ENCODE peak calls at places on chromosomes 7 and 10, in ten cellular contexts. One of them, this sample, is unnamed.

GRCh38 chr10:122911889-122912484 is 1.6 kb downstream of the FAM24A start:
- DNase-seq in WERI-Rb-1: no peak
- DNase-seq in brain microvascular endothelial cell: peak
- DNase-seq in heart right ventricle: peak
- DNase-seq in breast epithelium: no peak
- DNase-seq in CD8-positive, alpha-beta T cell: peak
- DNase-seq in testis: peak
- DNase-seq in A549: peak
- DNase-seq in left ventricle myocardium inferior: no peak
- DNase-seq in fibroblast of lung: peak
- DNase-seq in this sample: peak

GRCh38 chr7:13989944-13990295 is 454 bp upstream of the ETV1 start:
- DNase-seq in WERI-Rb-1: no peak
- DNase-seq in brain microvascular endothelial cell: peak
- DNase-seq in heart right ventricle: no peak
- DNase-seq in breast epithelium: no peak
- DNase-seq in CD8-positive, alpha-beta T cell: peak
- DNase-seq in testis: peak
- DNase-seq in A549: no peak
- DNase-seq in left ventricle myocardium inferior: no peak
- DNase-seq in fibroblast of lung: no peak
- DNase-seq in this sample: peak

GRCh38 chr7:93092757-93093370 is 24.9 kb downstream of the SAMD9 start:
- DNase-seq in WERI-Rb-1: no peak
- DNase-seq in brain microvascular endothelial cell: peak
- DNase-seq in heart right ventricle: no peak
- DNase-seq in breast epithelium: no peak
- DNase-seq in CD8-positive, alpha-beta T cell: no peak
- DNase-seq in testis: no peak
- DNase-seq in A549: no peak
- DNase-seq in left ventricle myocardium inferior: no peak
- DNase-seq in fibroblast of lung: peak
- DNase-seq in this sample: no peak

GRCh38 chr7:112058654-112059053 is 147.5 kb downstream of the DOCK4 start:
- DNase-seq in WERI-Rb-1: no peak
- DNase-seq in brain microvascular endothelial cell: no peak
- DNase-seq in heart right ventricle: no peak
- DNase-seq in breast epithelium: no peak
- DNase-seq in CD8-positive, alpha-beta T cell: no peak
- DNase-seq in testis: no peak
- DNase-seq in A549: no peak
- DNase-seq in left ventricle myocardium inferior: no peak
- DNase-seq in fibroblast of lung: no peak
- DNase-seq in this sample: no peak

GRCh38 chr7:151725844-151726770 is 150.8 kb downstream of the PRKAG2 start:
- DNase-seq in WERI-Rb-1: peak
- DNase-seq in brain microvascular endothelial cell: no peak
- DNase-seq in heart right ventricle: no peak
- DNase-seq in breast epithelium: no peak
- DNase-seq in CD8-positive, alpha-beta T cell: no peak
- DNase-seq in testis: no peak
- DNase-seq in A549: no peak
- DNase-seq in left ventricle myocardium inferior: no peak
- DNase-seq in fibroblast of lung: peak
- DNase-seq in this sample: no peak

GRCh38 chr7:42226354-42226941 is 10.6 kb downstream of the GLI3 start:
- DNase-seq in WERI-Rb-1: no peak
- DNase-seq in brain microvascular endothelial cell: no peak
- DNase-seq in heart right ventricle: no peak
- DNase-seq in breast epithelium: no peak
- DNase-seq in CD8-positive, alpha-beta T cell: no peak
- DNase-seq in testis: no peak
- DNase-seq in A549: no peak
- DNase-seq in left ventricle myocardium inferior: no peak
- DNase-seq in fibroblast of lung: no peak
- DNase-seq in this sample: no peak

GRCh38 chr7:93799750-93800357 is 90.7 kb downstream of the TFPI2 start:
- DNase-seq in WERI-Rb-1: no peak
- DNase-seq in brain microvascular endothelial cell: no peak
- DNase-seq in heart right ventricle: no peak
- DNase-seq in breast epithelium: no peak
- DNase-seq in CD8-positive, alpha-beta T cell: no peak
- DNase-seq in testis: no peak
- DNase-seq in A549: peak
- DNase-seq in left ventricle myocardium inferior: no peak
- DNase-seq in fibroblast of lung: peak
- DNase-seq in this sample: peak

GRCh38 chr7:35565927-35566326 is 129.0 kb downstream of the HERPUD2 start:
- DNase-seq in WERI-Rb-1: no peak
- DNase-seq in brain microvascular endothelial cell: no peak
- DNase-seq in heart right ventricle: no peak
- DNase-seq in breast epithelium: no peak
- DNase-seq in CD8-positive, alpha-beta T cell: no peak
- DNase-seq in testis: no peak
- DNase-seq in A549: no peak
- DNase-seq in left ventricle myocardium inferior: no peak
- DNase-seq in fibroblast of lung: peak
- DNase-seq in this sample: no peak

GRCh38 chr10:70315815-70316214 is 32.0 kb upstream of the NPFFR1 start:
- DNase-seq in WERI-Rb-1: no peak
- DNase-seq in brain microvascular endothelial cell: no peak
- DNase-seq in heart right ventricle: no peak
- DNase-seq in breast epithelium: no peak
- DNase-seq in CD8-positive, alpha-beta T cell: no peak
- DNase-seq in testis: no peak
- DNase-seq in A549: no peak
- DNase-seq in left ventricle myocardium inferior: no peak
- DNase-seq in fibroblast of lung: no peak
- DNase-seq in this sample: no peak

GRCh38 chr7:31134246-31135188 is 82.4 kb downstream of the ADCYAP1R1 start:
- DNase-seq in WERI-Rb-1: peak
- DNase-seq in brain microvascular endothelial cell: peak
- DNase-seq in heart right ventricle: peak
- DNase-seq in breast epithelium: peak
- DNase-seq in CD8-positive, alpha-beta T cell: peak
- DNase-seq in testis: peak
- DNase-seq in A549: peak
- DNase-seq in left ventricle myocardium inferior: peak
- DNase-seq in fibroblast of lung: peak
- DNase-seq in this sample: peak

GRCh38 chr10:124875596-124875995 is 66.3 kb upstream of the ZRANB1 start:
- DNase-seq in WERI-Rb-1: no peak
- DNase-seq in brain microvascular endothelial cell: peak
- DNase-seq in heart right ventricle: no peak
- DNase-seq in breast epithelium: no peak
- DNase-seq in CD8-positive, alpha-beta T cell: no peak
- DNase-seq in testis: no peak
- DNase-seq in A549: no peak
- DNase-seq in left ventricle myocardium inferior: no peak
- DNase-seq in fibroblast of lung: peak
- DNase-seq in this sample: no peak
- TF ChIP-seq CTCF in WERI-Rb-1: peak
- TF ChIP-seq CTCF in brain microvascular endothelial cell: peak
- TF ChIP-seq CTCF in heart right ventricle: no peak
- TF ChIP-seq CTCF in breast epithelium: no peak
- TF ChIP-seq CTCF in CD8-positive, alpha-beta T cell: no peak
- TF ChIP-seq CTCF in testis: no peak
- TF ChIP-seq CTCF in A549: no peak
- TF ChIP-seq CTCF in left ventricle myocardium inferior: no peak
- TF ChIP-seq CTCF in fibroblast of lung: peak
- TF ChIP-seq CTCF in this sample: no peak

GRCh38 chr7:159046300-159046699 is 98.4 kb downstream of the VIPR2 start:
- DNase-seq in WERI-Rb-1: no peak
- DNase-seq in brain microvascular endothelial cell: no peak
- DNase-seq in heart right ventricle: no peak
- DNase-seq in breast epithelium: no peak
- DNase-seq in CD8-positive, alpha-beta T cell: no peak
- DNase-seq in testis: no peak
- DNase-seq in A549: no peak
- DNase-seq in left ventricle myocardium inferior: no peak
- DNase-seq in fibroblast of lung: no peak
- DNase-seq in this sample: no peak

GRCh38 chr7:159049266-159050025 is 95.2 kb downstream of the VIPR2 start:
- DNase-seq in WERI-Rb-1: no peak
- DNase-seq in brain microvascular endothelial cell: no peak
- DNase-seq in heart right ventricle: no peak
- DNase-seq in breast epithelium: no peak
- DNase-seq in CD8-positive, alpha-beta T cell: peak
- DNase-seq in testis: no peak
- DNase-seq in A549: no peak
- DNase-seq in left ventricle myocardium inferior: no peak
- DNase-seq in fibroblast of lung: no peak
- DNase-seq in this sample: no peak

GRCh38 chr7:159047536-159047935 is 97.1 kb downstream of the VIPR2 start:
- DNase-seq in WERI-Rb-1: no peak
- DNase-seq in brain microvascular endothelial cell: no peak
- DNase-seq in heart right ventricle: no peak
- DNase-seq in breast epithelium: no peak
- DNase-seq in CD8-positive, alpha-beta T cell: no peak
- DNase-seq in testis: no peak
- DNase-seq in A549: no peak
- DNase-seq in left ventricle myocardium inferior: no peak
- DNase-seq in fibroblast of lung: no peak
- DNase-seq in this sample: peak

GRCh38 chr7:159050703-159051102 is 94.0 kb downstream of the VIPR2 start:
- DNase-seq in WERI-Rb-1: no peak
- DNase-seq in brain microvascular endothelial cell: no peak
- DNase-seq in heart right ventricle: no peak
- DNase-seq in breast epithelium: no peak
- DNase-seq in CD8-positive, alpha-beta T cell: peak
- DNase-seq in testis: no peak
- DNase-seq in A549: no peak
- DNase-seq in left ventricle myocardium inferior: no peak
- DNase-seq in fibroblast of lung: no peak
- DNase-seq in this sample: no peak

DNA sequence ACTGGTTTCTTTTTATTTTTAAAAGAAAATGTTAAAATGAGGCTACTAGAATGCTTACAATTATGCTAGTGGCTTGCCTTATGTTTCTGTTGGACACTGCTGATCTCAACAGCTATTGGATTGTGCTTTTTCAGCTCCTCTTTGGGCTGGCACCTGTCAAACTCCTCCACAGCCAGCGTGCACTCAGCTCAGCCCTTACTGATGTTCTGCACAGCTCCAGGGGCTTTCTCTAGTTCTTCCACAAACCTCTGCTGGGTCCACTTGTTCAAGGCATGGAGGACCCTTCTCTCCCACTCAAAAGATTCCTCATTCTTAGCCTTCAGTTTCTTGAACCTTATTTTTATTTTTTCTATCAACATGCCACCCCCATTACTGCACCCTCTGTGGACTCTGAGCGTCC is 96.0 kb downstream of the VIPR2 start:
- DNase-seq in WERI-Rb-1: no peak
- DNase-seq in brain microvascular endothelial cell: no peak
- DNase-seq in heart right ventricle: no peak
- DNase-seq in breast epithelium: no peak
- DNase-seq in CD8-positive, alpha-beta T cell: no peak
- DNase-seq in testis: no peak
- DNase-seq in A549: no peak
- DNase-seq in left ventricle myocardium inferior: no peak
- DNase-seq in fibroblast of lung: no peak
- DNase-seq in this sample: no peak
- H3K27ac ChIP-seq in WERI-Rb-1: no peak
- H3K27ac ChIP-seq in brain microvascular endothelial cell: no peak
- H3K27ac ChIP-seq in heart right ventricle: no peak
- H3K27ac ChIP-seq in breast epithelium: no peak
- H3K27ac ChIP-seq in CD8-positive, alpha-beta T cell: no peak
- H3K27ac ChIP-seq in testis: no peak
- H3K27ac ChIP-seq in A549: no peak
- H3K27ac ChIP-seq in left ventricle myocardium inferior: no peak
- H3K27ac ChIP-seq in fibroblast of lung: no peak
- H3K27ac ChIP-seq in this sample: no peak

GRCh38 chr10:3781458-3782098 is 3.4 kb downstream of the KLF6 start:
- DNase-seq in WERI-Rb-1: no peak
- DNase-seq in brain microvascular endothelial cell: peak
- DNase-seq in heart right ventricle: peak
- DNase-seq in breast epithelium: peak
- DNase-seq in CD8-positive, alpha-beta T cell: peak
- DNase-seq in testis: peak
- DNase-seq in A549: no peak
- DNase-seq in left ventricle myocardium inferior: peak
- DNase-seq in fibroblast of lung: peak
- DNase-seq in this sample: no peak
- TF ChIP-seq CTCF in WERI-Rb-1: peak
- TF ChIP-seq CTCF in brain microvascular endothelial cell: peak
- TF ChIP-seq CTCF in heart right ventricle: peak
- TF ChIP-seq CTCF in breast epithelium: no peak
- TF ChIP-seq CTCF in CD8-positive, alpha-beta T cell: no peak
- TF ChIP-seq CTCF in testis: no peak
- TF ChIP-seq CTCF in A549: peak
- TF ChIP-seq CTCF in left ventricle myocardium inferior: peak
- TF ChIP-seq CTCF in fibroblast of lung: peak
- TF ChIP-seq CTCF in this sample: peak

GRCh38 chr7:99032928-99033327 is 111.0 kb downstream of the SMURF1 start:
- DNase-seq in WERI-Rb-1: no peak
- DNase-seq in brain microvascular endothelial cell: no peak
- DNase-seq in heart right ventricle: no peak
- DNase-seq in breast epithelium: no peak
- DNase-seq in CD8-positive, alpha-beta T cell: no peak
- DNase-seq in testis: peak
- DNase-seq in A549: no peak
- DNase-seq in left ventricle myocardium inferior: no peak
- DNase-seq in fibroblast of lung: no peak
- DNase-seq in this sample: no peak

GRCh38 chr7:99029481-99030144 is 114.3 kb downstream of the SMURF1 start:
- DNase-seq in WERI-Rb-1: no peak
- DNase-seq in brain microvascular endothelial cell: no peak
- DNase-seq in heart right ventricle: no peak
- DNase-seq in breast epithelium: no peak
- DNase-seq in CD8-positive, alpha-beta T cell: no peak
- DNase-seq in testis: no peak
- DNase-seq in A549: no peak
- DNase-seq in left ventricle myocardium inferior: no peak
- DNase-seq in fibroblast of lung: no peak
- DNase-seq in this sample: no peak

GRCh38 chr7:99030951-99031350 is 113.0 kb downstream of the SMURF1 start:
- DNase-seq in WERI-Rb-1: no peak
- DNase-seq in brain microvascular endothelial cell: peak
- DNase-seq in heart right ventricle: peak
- DNase-seq in breast epithelium: no peak
- DNase-seq in CD8-positive, alpha-beta T cell: no peak
- DNase-seq in testis: peak
- DNase-seq in A549: no peak
- DNase-seq in left ventricle myocardium inferior: no peak
- DNase-seq in fibroblast of lung: no peak
- DNase-seq in this sample: no peak

GRCh38 chr7:99030145-99030856 is 113.6 kb downstream of the SMURF1 start:
- DNase-seq in WERI-Rb-1: no peak
- DNase-seq in brain microvascular endothelial cell: no peak
- DNase-seq in heart right ventricle: no peak
- DNase-seq in breast epithelium: no peak
- DNase-seq in CD8-positive, alpha-beta T cell: no peak
- DNase-seq in testis: peak
- DNase-seq in A549: no peak
- DNase-seq in left ventricle myocardium inferior: no peak
- DNase-seq in fibroblast of lung: no peak
- DNase-seq in this sample: no peak

DNA sequence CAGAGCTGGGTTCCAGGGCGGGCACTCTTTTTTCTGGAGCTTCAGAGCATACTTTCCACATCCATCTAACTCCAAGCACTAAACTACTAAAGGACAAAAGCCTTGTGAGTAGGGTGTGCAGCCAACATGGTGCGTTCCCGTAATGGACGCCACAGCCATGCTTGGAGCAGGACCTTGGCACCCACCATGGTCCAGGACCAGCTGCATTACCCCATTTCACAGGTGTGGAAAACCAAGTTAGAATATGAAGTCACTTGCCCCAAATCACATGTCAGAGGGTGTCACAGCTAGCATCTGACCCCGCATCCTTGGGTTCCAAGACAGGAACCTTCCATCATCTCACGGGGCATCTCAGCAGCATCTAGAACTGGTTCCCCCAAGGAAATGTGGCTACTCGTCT is 112.4 kb downstream of the SMURF1 start:
- DNase-seq in WERI-Rb-1: no peak
- DNase-seq in brain microvascular endothelial cell: no peak
- DNase-seq in heart right ventricle: no peak
- DNase-seq in breast epithelium: no peak
- DNase-seq in CD8-positive, alpha-beta T cell: no peak
- DNase-seq in testis: peak
- DNase-seq in A549: no peak
- DNase-seq in left ventricle myocardium inferior: no peak
- DNase-seq in fibroblast of lung: no peak
- DNase-seq in this sample: no peak
- H3K27ac ChIP-seq in WERI-Rb-1: no peak
- H3K27ac ChIP-seq in brain microvascular endothelial cell: no peak
- H3K27ac ChIP-seq in heart right ventricle: peak
- H3K27ac ChIP-seq in breast epithelium: peak
- H3K27ac ChIP-seq in CD8-positive, alpha-beta T cell: no peak
- H3K27ac ChIP-seq in testis: peak
- H3K27ac ChIP-seq in A549: no peak
- H3K27ac ChIP-seq in left ventricle myocardium inferior: peak
- H3K27ac ChIP-seq in fibroblast of lung: no peak
- H3K27ac ChIP-seq in this sample: no peak